ENCODE peak calls at places on chromosomes 11 and 22, in five cellular contexts. One of them, this sample, is unnamed.

GRCh38 chr22:30285176-30285845 is 4.0 kb downstream of the CASTOR1 start:
- DNase-seq in foreskin fibroblast: no peak
- DNase-seq in CD8-positive, alpha-beta memory T cell: no peak
- DNase-seq in left ventricle myocardium inferior: no peak
- DNase-seq in AG09309: no peak
- DNase-seq in this sample: no peak

GRCh38 chr11:66115638-66116410 is 45.8 kb downstream of the PACS1 start:
- DNase-seq in foreskin fibroblast: no peak
- DNase-seq in CD8-positive, alpha-beta memory T cell: peak
- DNase-seq in left ventricle myocardium inferior: no peak
- DNase-seq in AG09309: no peak
- DNase-seq in this sample: peak

GRCh38 chr11:15371533-15371932 is 256.8 kb downstream of the INSC start:
- DNase-seq in foreskin fibroblast: no peak
- DNase-seq in CD8-positive, alpha-beta memory T cell: no peak
- DNase-seq in left ventricle myocardium inferior: no peak
- DNase-seq in AG09309: no peak
- DNase-seq in this sample: no peak

GRCh38 chr11:25758145-25758661 is 573.7 kb upstream of the ANO3 start:
- DNase-seq in foreskin fibroblast: no peak
- DNase-seq in CD8-positive, alpha-beta memory T cell: no peak
- DNase-seq in left ventricle myocardium inferior: no peak
- DNase-seq in AG09309: no peak
- DNase-seq in this sample: no peak

GRCh38 chr11:130673698-130674097 is 225.3 kb downstream of the ADAMTS15 start:
- DNase-seq in foreskin fibroblast: no peak
- DNase-seq in CD8-positive, alpha-beta memory T cell: no peak
- DNase-seq in left ventricle myocardium inferior: no peak
- DNase-seq in AG09309: no peak
- DNase-seq in this sample: no peak

GRCh38 chr11:25065711-25066110 is 568.9 kb downstream of the LUZP2 start:
- DNase-seq in foreskin fibroblast: no peak
- DNase-seq in CD8-positive, alpha-beta memory T cell: no peak
- DNase-seq in left ventricle myocardium inferior: no peak
- DNase-seq in AG09309: no peak
- DNase-seq in this sample: no peak

GRCh38 chr11:59263225-59263894 is 50.6 kb upstream of the MPEG1 start:
- DNase-seq in foreskin fibroblast: no peak
- DNase-seq in CD8-positive, alpha-beta memory T cell: no peak
- DNase-seq in left ventricle myocardium inferior: no peak
- DNase-seq in AG09309: no peak
- DNase-seq in this sample: no peak

GRCh38 chr11:36009469-36009868 is 65.6 kb downstream of the LDLRAD3 start:
- DNase-seq in foreskin fibroblast: no peak
- DNase-seq in CD8-positive, alpha-beta memory T cell: no peak
- DNase-seq in left ventricle myocardium inferior: no peak
- DNase-seq in AG09309: peak
- DNase-seq in this sample: no peak

GRCh38 chr22:32480238-32480637 is 5.6 kb downstream of the FBXO7 start:
- DNase-seq in foreskin fibroblast: no peak
- DNase-seq in CD8-positive, alpha-beta memory T cell: no peak
- DNase-seq in left ventricle myocardium inferior: no peak
- DNase-seq in AG09309: no peak
- DNase-seq in this sample: no peak

GRCh38 chr22:50016988-50017700 is 4.6 kb upstream of the IL17REL start:
- DNase-seq in foreskin fibroblast: no peak
- DNase-seq in CD8-positive, alpha-beta memory T cell: peak
- DNase-seq in left ventricle myocardium inferior: peak
- DNase-seq in AG09309: no peak
- DNase-seq in this sample: no peak

GRCh38 chr11:90556612-90557011 is 333.8 kb upstream of the CHORDC1 start:
- DNase-seq in foreskin fibroblast: no peak
- DNase-seq in CD8-positive, alpha-beta memory T cell: no peak
- DNase-seq in left ventricle myocardium inferior: no peak
- DNase-seq in AG09309: no peak
- DNase-seq in this sample: no peak

GRCh38 chr11:12581923-12582322 is 92.3 kb upstream of the TEAD1 start:
- DNase-seq in foreskin fibroblast: peak
- DNase-seq in CD8-positive, alpha-beta memory T cell: no peak
- DNase-seq in left ventricle myocardium inferior: no peak
- DNase-seq in AG09309: peak
- DNase-seq in this sample: no peak

This sample was measured in central memory CD8-positive, alpha-beta T cell.